ENCODE peak calls at places on chromosomes 2 and 18, in eight cellular contexts. C is CD8-positive, alpha-beta T cell; I is Caco-2; H is dorsolateral prefrontal cortex; R is astrocyte of the spinal cord; A is epithelial cell of esophagus; Q is mammary epithelial cell; Z is uterus. N is an unnamed sample.

GRCh38 chr2:24024018-24024417 is 14.1 kb downstream of the MFSD2B start:
- DNase-seq in C (no peak), I (no peak), H (no peak), R (peak), A (no peak), Q (no peak), Z (no peak), N (no peak)

GRCh38 chr2:9950521-9951271 is 797 bp upstream of the GRHL1 start:
- DNase-seq in C (no peak), I (peak), H (peak), R (no peak), A (peak), Q (peak), Z (peak), N (no peak)

GRCh38 chr2:114022360-114023085 is 132.6 kb downstream of the ACTR3 start:
- DNase-seq in C (no peak), I (no peak), H (no peak), R (peak), A (peak), Q (peak), Z (no peak), N (peak)

GRCh38 chr2:237011196-237011595 is 74.5 kb upstream of the COPS8 start:
- DNase-seq in C (no peak), I (no peak), H (no peak), R (no peak), A (no peak), Q (no peak), Z (no peak), N (no peak)

GRCh38 chr2:162368494-162368893 is 24.6 kb downstream of the GCA start:
- DNase-seq in C (no peak), I (no peak), H (no peak), R (no peak), A (no peak), Q (no peak), Z (no peak), N (no peak)

GRCh38 chr2:127196998-127197397 is 23.1 kb downstream of the CYP27C1 start:
- DNase-seq in C (no peak), I (no peak), H (no peak), R (no peak), A (no peak), Q (no peak), Z (no peak), N (no peak)

GRCh38 chr2:12177052-12177994 is 430.9 kb downstream of the LPIN1 start:
- DNase-seq in C (no peak), I (peak), H (peak), R (peak), A (peak), Q (peak), Z (peak), N (no peak)

GRCh38 chr2:45483997-45484396 is 127.1 kb downstream of the SRBD1 start:
- DNase-seq in C (no peak), I (no peak), H (no peak), R (no peak), A (no peak), Q (no peak), Z (no peak), N (no peak)

GRCh38 chr2:180849851-180850250 is 130.6 kb upstream of the UBE2E3 start:
- DNase-seq in C (no peak), I (no peak), H (no peak), R (no peak), A (no peak), Q (no peak), Z (no peak), N (no peak)

GRCh38 chr2:117771969-117772630 is 42.4 kb upstream of the DDX18 start:
- DNase-seq in C (no peak), I (no peak), H (no peak), R (peak), A (peak), Q (no peak), Z (no peak), N (no peak)

GRCh38 chr2:201500534-201500933 is 49.0 kb downstream of the STRADB start:
- DNase-seq in C (no peak), I (no peak), H (no peak), R (peak), A (peak), Q (peak), Z (no peak), N (no peak)

GRCh38 chr2:183112575-183112974 is 11.7 kb upstream of the NUP35 start:
- DNase-seq in C (no peak), I (no peak), H (no peak), R (no peak), A (no peak), Q (no peak), Z (no peak), N (no peak)

GRCh38 chr2:8535821-8536685 is 145.8 kb upstream of the ID2 start:
- DNase-seq in C (no peak), I (peak), H (peak), R (no peak), A (no peak), Q (no peak), Z (peak), N (no peak)

GRCh38 chr2:238709961-238710360 is 137.9 kb upstream of the TWIST2 start:
- DNase-seq in C (no peak), I (no peak), H (no peak), R (no peak), A (no peak), Q (no peak), Z (no peak), N (no peak)

GRCh38 chr2:125861461-125861860 is 794.5 kb upstream of the GYPC start:
- DNase-seq in C (no peak), I (no peak), H (no peak), R (no peak), A (no peak), Q (no peak), Z (no peak), N (no peak)

GRCh38 chr2:72367530-72368225 is 220.0 kb upstream of the CYP26B1 start:
- DNase-seq in C (no peak), I (peak), H (peak), R (peak), A (peak), Q (peak), Z (no peak), N (peak)

GRCh38 chr18:54388203-54389142 is 30.8 kb downstream of the C18orf54 start:
- DNase-seq in C (no peak), I (peak), H (no peak), R (peak), A (peak), Q (peak), Z (no peak), N (peak)

GRCh38 chr18:44967599-44967998 is 286.9 kb downstream of the SETBP1 start:
- DNase-seq in C (no peak), I (no peak), H (no peak), R (no peak), A (no peak), Q (no peak), Z (no peak), N (no peak)

GRCh38 chr2:136117391-136117841 is 533 bp downstream of the CXCR4 start:
- DNase-seq in C (no peak), I (no peak), H (peak), R (peak), A (peak), Q (peak), Z (no peak), N (no peak)

GRCh38 chr2:196440413-196440812 is 199.1 kb upstream of the CCDC150 start:
- DNase-seq in C (no peak), I (no peak), H (no peak), R (no peak), A (no peak), Q (no peak), Z (no peak), N (no peak)

GRCh38 chr2:1740714-1741584 is 3.4 kb downstream of the PXDN start:
- DNase-seq in C (no peak), I (no peak), H (peak), R (no peak), A (no peak), Q (no peak), Z (no peak), N (no peak)

GRCh38 chr2:134258684-134259408 is 5.0 kb downstream of the MGAT5 start:
- DNase-seq in C (peak), I (no peak), H (peak), R (no peak), A (no peak), Q (no peak), Z (no peak), N (no peak)

GRCh38 chr2:134245340-134245984 is 8.4 kb upstream of the MGAT5 start:
- DNase-seq in C (peak), I (peak), H (peak), R (peak), A (peak), Q (peak), Z (peak), N (no peak)

GRCh38 chr2:9366041-9366440 is 57.3 kb downstream of the ITGB1BP1 start:
- DNase-seq in C (no peak), I (no peak), H (no peak), R (no peak), A (no peak), Q (no peak), Z (no peak), N (no peak)

GRCh38 chr2:173965372-173966025 is at the start of gene SP3:
- DNase-seq in C (peak), I (peak), H (peak), R (peak), A (peak), Q (peak), Z (peak), N (peak)

GRCh38 chr2:144456680-144457079 is 63.2 kb downstream of the ZEB2 start:
- DNase-seq in C (no peak), I (no peak), H (no peak), R (peak), A (peak), Q (peak), Z (no peak), N (peak)

GRCh38 chr2:128318776-128319456 is at the start of gene HS6ST1:
- DNase-seq in C (peak), I (peak), H (peak), R (peak), A (peak), Q (peak), Z (peak), N (no peak)

GRCh38 chr2:168156661-168157060 is 90.7 kb downstream of the STK39 start:
- DNase-seq in C (no peak), I (no peak), H (no peak), R (peak), A (peak), Q (peak), Z (peak), N (no peak)

GRCh38 chr2:156803967-156804366 is 367.8 kb downstream of the GPD2 start:
- DNase-seq in C (no peak), I (no peak), H (no peak), R (no peak), A (no peak), Q (no peak), Z (no peak), N (no peak)
- H3K4me3 ChIP-seq in C (no peak), I (no peak), H (no peak), R (no peak), A (no peak), Q (no peak), Z (no peak), N (no peak)

DNA sequence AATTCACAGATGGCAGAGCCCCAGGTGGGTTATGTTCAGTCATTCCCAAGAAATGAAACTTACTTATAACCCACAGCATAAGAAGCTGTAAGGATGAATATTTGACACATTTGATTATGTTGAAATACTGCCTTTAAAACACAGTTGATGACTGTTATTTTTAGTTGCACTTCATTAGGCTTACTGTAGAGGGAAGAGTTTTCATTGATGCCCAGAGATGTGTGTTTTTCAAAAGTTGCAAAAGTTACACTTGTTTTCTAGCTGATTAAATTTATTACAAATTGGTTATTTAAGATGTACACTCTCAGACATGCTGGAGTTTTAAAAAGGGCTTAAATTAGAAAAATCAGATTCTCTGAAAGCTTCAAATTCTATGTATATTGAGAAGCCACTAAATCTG is 506.1 kb downstream of the PARD3B start:
- DNase-seq in C (no peak), I (no peak), H (no peak), R (no peak), A (no peak), Q (no peak), Z (no peak), N (no peak)
- TF ChIP-seq CTCF in C (no peak), I (no peak), H (no peak), R (peak), A (no peak), Q (peak), Z (no peak), N (peak)

GRCh38 chr18:46070683-46071614 is 1.1 kb downstream of the PSTPIP2 start:
- DNase-seq in C (peak), I (no peak), H (no peak), R (no peak), A (no peak), Q (no peak), Z (no peak), N (no peak)
- H3K4me3 ChIP-seq in C (peak), I (peak), H (peak), R (peak), A (peak), Q (peak), Z (peak), N (peak)

GRCh38 chr2:129459200-129459876 is 520.1 kb upstream of the RAB6C start:
- DNase-seq in C (no peak), I (no peak), H (no peak), R (no peak), A (no peak), Q (no peak), Z (no peak), N (no peak)

GRCh38 chr2:129460643-129461198 is 518.7 kb upstream of the RAB6C start:
- DNase-seq in C (no peak), I (no peak), H (no peak), R (no peak), A (no peak), Q (no peak), Z (no peak), N (no peak)

GRCh38 chr2:129458451-129458850 is 521.0 kb upstream of the RAB6C start:
- DNase-seq in C (no peak), I (no peak), H (no peak), R (no peak), A (no peak), Q (no peak), Z (no peak), N (no peak)

GRCh38 chr2:129458006-129458405 is 521.5 kb upstream of the RAB6C start:
- DNase-seq in C (no peak), I (no peak), H (no peak), R (no peak), A (no peak), Q (no peak), Z (no peak), N (no peak)

DNA sequence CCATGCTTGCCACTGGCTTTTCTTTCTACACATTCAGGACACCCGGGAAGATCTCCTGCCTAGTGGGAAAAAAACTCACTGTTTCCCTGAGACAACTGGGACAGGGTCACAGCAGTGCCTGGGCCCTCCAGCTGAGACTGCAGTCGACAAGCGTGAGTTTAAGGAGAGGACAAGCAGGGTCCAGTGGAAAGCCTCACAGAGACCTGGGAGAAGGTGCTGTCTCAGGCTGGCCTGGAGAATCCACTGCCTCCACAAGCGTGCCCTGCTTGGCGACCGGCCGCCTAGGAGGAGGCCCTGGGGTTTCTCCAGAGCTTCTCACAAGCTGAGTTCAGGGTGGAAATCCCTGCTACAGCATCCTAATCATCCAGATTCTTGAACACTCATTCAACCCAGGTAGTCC is 519.6 kb upstream of the RAB6C start:
- DNase-seq in C (no peak), I (no peak), H (no peak), R (no peak), A (no peak), Q (no peak), Z (no peak), N (no peak)
- TF ChIP-seq CTCF in C (no peak), I (no peak), H (no peak), R (no peak), A (no peak), Q (no peak), Z (no peak), N (no peak)

GRCh38 chr2:65351234-65351947 is 81.0 kb downstream of the SPRED2 start:
- DNase-seq in C (no peak), I (peak), H (no peak), R (no peak), A (no peak), Q (no peak), Z (no peak), N (no peak)
- H3K4me3 ChIP-seq in C (no peak), I (no peak), H (no peak), R (no peak), A (no peak), Q (no peak), Z (no peak), N (no peak)